ENCODE peak calls at places on chromosomes 1 and 21, in six cellular contexts. D is kidney epithelial cell, P is epithelial cell of esophagus, F is AG04450, T is uterus, S is PC-3. Q is an unnamed sample.

GRCh38 chr1:95497566-95497965 is 263.6 kb downstream of the RWDD3 start:
- DNase-seq in D (no peak), P (no peak), F (no peak), T (no peak), S (no peak), Q (no peak)

GRCh38 chr1:31183927-31184554 is 55.6 kb downstream of the NKAIN1 start:
- DNase-seq in D (no peak), P (peak), F (no peak), T (no peak), S (peak), Q (no peak)

GRCh38 chr1:172678990-172679772 is 20.3 kb downstream of the FASLG start:
- DNase-seq in D (no peak), P (no peak), F (no peak), T (no peak), S (no peak), Q (no peak)

GRCh38 chr1:44076093-44076492 is 42.5 kb upstream of the KLF17 start:
- DNase-seq in D (peak), P (peak), F (no peak), T (no peak), S (no peak), Q (no peak)

GRCh38 chr1:197783510-197783948 is 8.2 kb upstream of the DENND1B start:
- DNase-seq in D (no peak), P (peak), F (no peak), T (no peak), S (peak), Q (peak)

GRCh38 chr1:186187601-186188000 is 187.5 kb downstream of the TPR start:
- DNase-seq in D (peak), P (peak), F (no peak), T (no peak), S (peak), Q (no peak)

GRCh38 chr1:228937851-228938247 is 202.6 kb downstream of the RHOU start:
- DNase-seq in D (no peak), P (no peak), F (no peak), T (peak), S (no peak), Q (no peak)

GRCh38 chr1:7940745-7941436 is at the start of gene TNFRSF9:
- DNase-seq in D (no peak), P (peak), F (no peak), T (no peak), S (peak), Q (no peak)

GRCh38 chr1:151370211-151370911 is 2.1 kb downstream of the SELENBP1 start:
- DNase-seq in D (no peak), P (no peak), F (no peak), T (no peak), S (no peak), Q (no peak)

GRCh38 chr21:14900058-14900457 is 164.7 kb downstream of the NRIP1 start:
- DNase-seq in D (no peak), P (peak), F (no peak), T (no peak), S (peak), Q (no peak)

GRCh38 chr1:108017698-108018097 is 52.7 kb upstream of the VAV3 start:
- DNase-seq in D (no peak), P (peak), F (no peak), T (no peak), S (peak), Q (no peak)

GRCh38 chr1:244397086-244397485 is 54.6 kb downstream of the ADSS2 start:
- DNase-seq in D (no peak), P (no peak), F (no peak), T (no peak), S (no peak), Q (no peak)

GRCh38 chr1:178126790-178127189 is 32.9 kb downstream of the RASAL2 start:
- DNase-seq in D (peak), P (peak), F (peak), T (no peak), S (peak), Q (peak)

GRCh38 chr1:215568287-215568692 is 1.2 kb downstream of the KCTD3 start:
- DNase-seq in D (no peak), P (peak), F (peak), T (peak), S (peak), Q (no peak)

GRCh38 chr1:58190614-58191013 is 355.9 kb downstream of the OMA1 start:
- DNase-seq in D (no peak), P (no peak), F (no peak), T (no peak), S (no peak), Q (no peak)

GRCh38 chr21:15065381-15066230 is 806 bp upstream of the NRIP1 start:
- DNase-seq in D (peak), P (peak), F (peak), T (peak), S (peak), Q (peak)

GRCh38 chr1:88892146-88892877 is 945 bp upstream of the GTF2B start:
- DNase-seq in D (no peak), P (peak), F (no peak), T (no peak), S (peak), Q (no peak)

GRCh38 chr1:226001852-226002666 is 2.9 kb upstream of the SDE2 start:
- DNase-seq in D (no peak), P (no peak), F (no peak), T (peak), S (peak), Q (no peak)

GRCh38 chr1:38173157-38173831 is 126.7 kb upstream of the POU3F1 start:
- DNase-seq in D (no peak), P (peak), F (no peak), T (no peak), S (no peak), Q (no peak)

GRCh38 chr1:114157275-114157660 is 3.6 kb upstream of the SYT6 start:
- DNase-seq in D (no peak), P (no peak), F (no peak), T (no peak), S (no peak), Q (no peak)

GRCh38 chr1:62917805-62918204 is 133.9 kb downstream of the ATG4C start:
- DNase-seq in D (no peak), P (no peak), F (no peak), T (no peak), S (no peak), Q (no peak)

GRCh38 chr1:8097077-8097799 is 71.1 kb upstream of the ERRFI1 start:
- DNase-seq in D (peak), P (peak), F (no peak), T (no peak), S (peak), Q (peak)

GRCh38 chr1:44412591-44412990 is 7.5 kb downstream of the RNF220 start:
- DNase-seq in D (no peak), P (no peak), F (no peak), T (no peak), S (no peak), Q (no peak)

GRCh38 chr1:112501810-112502641 is 6.7 kb upstream of the WNT2B start:
- DNase-seq in D (no peak), P (peak), F (no peak), T (peak), S (peak), Q (no peak)

GRCh38 chr21:23968008-23968407 is 1639.3 kb downstream of the MRPL39 start:
- DNase-seq in D (no peak), P (no peak), F (no peak), T (no peak), S (no peak), Q (no peak)

GRCh38 chr1:225440380-225440957 is 12.6 kb upstream of the LBR start:
- DNase-seq in D (no peak), P (no peak), F (no peak), T (no peak), S (no peak), Q (no peak)

GRCh38 chr1:903721-904270 is 19.9 kb upstream of the SAMD11 start:
- DNase-seq in D (no peak), P (no peak), F (no peak), T (peak), S (no peak), Q (no peak)

GRCh38 chr21:42367379-42368165 is 1.2 kb upstream of the TFF1 start:
- DNase-seq in D (no peak), P (no peak), F (no peak), T (no peak), S (peak), Q (no peak)

GRCh38 chr21:31837613-31838390 is 35.0 kb upstream of the HUNK start:
- DNase-seq in D (no peak), P (no peak), F (no peak), T (no peak), S (no peak), Q (no peak)

GRCh38 chr21:14875704-14876364 is 189.0 kb downstream of the NRIP1 start:
- DNase-seq in D (peak), P (no peak), F (no peak), T (no peak), S (no peak), Q (no peak)

GRCh38 chr21:32423320-32423719 is 10.8 kb downstream of the EVA1C start:
- DNase-seq in D (no peak), P (peak), F (peak), T (no peak), S (peak), Q (peak)

GRCh38 chr1:20339811-20340457 is 49.3 kb downstream of the VWA5B1 start:
- DNase-seq in D (no peak), P (no peak), F (no peak), T (no peak), S (no peak), Q (no peak)

GRCh38 chr1:17799642-17800041 is 44.5 kb downstream of the ACTL8 start:
- DNase-seq in D (no peak), P (no peak), F (no peak), T (no peak), S (no peak), Q (no peak)

GRCh38 chr1:17167783-17168479 is 37.0 kb upstream of the PADI1 start:
- DNase-seq in D (peak), P (peak), F (no peak), T (no peak), S (peak), Q (peak)

GRCh38 chr1:85572574-85572973 is 8.0 kb upstream of the CCN1 start:
- DNase-seq in D (no peak), P (peak), F (no peak), T (no peak), S (no peak), Q (no peak)

GRCh38 chr1:52814465-52814864 is 28.1 kb upstream of the ZYG11A start:
- DNase-seq in D (peak), P (peak), F (no peak), T (no peak), S (peak), Q (no peak)

GRCh38 chr1:91490501-91490900 is 10.2 kb upstream of the CDC7 start:
- DNase-seq in D (no peak), P (no peak), F (no peak), T (no peak), S (no peak), Q (no peak)

GRCh38 chr1:205849619-205850355 is at the start of gene PM20D1:
- DNase-seq in D (peak), P (peak), F (peak), T (peak), S (no peak), Q (no peak)

GRCh38 chr21:39141502-39141901 is 41.7 kb downstream of the PSMG1 start:
- DNase-seq in D (no peak), P (no peak), F (peak), T (no peak), S (no peak), Q (no peak)

GRCh38 chr1:160342953-160343869 is at the start of the genes COPA and NCSTN:
- DNase-seq in D (peak), P (peak), F (peak), T (peak), S (peak), Q (peak)
- TF ChIP-seq CTCF in D (no peak), P (peak), F (peak), T (peak), S (no peak), Q (no peak)

GRCh38 chr1:41360074-41361027 is 883 bp upstream of the FOXO6 start:
- DNase-seq in D (no peak), P (peak), F (no peak), T (peak), S (peak), Q (no peak)
- H3K4me3 ChIP-seq in D (no peak), P (peak), F (peak), T (peak), S (peak), Q (peak)

DNA sequence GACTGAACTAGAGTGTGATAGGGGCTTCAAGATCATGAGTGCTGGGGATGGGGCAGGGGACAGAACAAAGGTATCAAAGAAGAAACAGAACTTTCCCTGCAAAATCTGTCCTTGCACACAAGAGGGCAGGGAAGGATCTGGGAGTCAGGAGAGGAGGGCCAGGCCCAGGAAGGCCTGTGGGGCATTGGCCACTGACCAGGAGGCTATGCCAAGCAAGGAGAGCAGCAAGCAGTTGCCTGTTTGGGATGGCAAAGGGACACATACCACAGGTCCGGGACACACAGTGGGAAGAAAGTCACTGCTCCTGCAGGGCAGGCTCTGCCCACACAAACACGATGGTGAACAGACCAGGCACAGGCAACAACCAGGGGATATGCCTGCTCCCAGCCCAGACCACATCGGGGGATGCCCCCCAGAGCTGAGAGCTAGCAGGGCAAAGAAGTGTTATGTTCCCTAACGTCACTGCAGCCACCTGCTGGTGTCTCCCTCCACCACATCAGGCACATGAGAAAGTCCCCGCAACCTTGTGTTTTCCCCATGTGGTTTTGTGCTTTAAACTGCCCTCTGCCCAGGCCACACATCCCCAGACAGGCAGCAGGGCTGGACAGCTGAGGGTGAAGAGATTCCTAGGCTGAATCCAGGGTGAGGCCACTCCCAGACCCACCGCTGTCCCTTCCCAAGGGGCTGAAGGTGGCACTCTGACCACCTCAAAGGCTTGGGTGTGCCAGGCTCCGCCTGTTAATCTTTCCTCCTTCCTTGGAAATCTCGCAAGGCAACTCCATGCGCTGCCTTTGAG is 53.6 kb downstream of the KIF21B start:
- DNase-seq in D (no peak), P (no peak), F (no peak), T (no peak), S (no peak), Q (no peak)
- TF ChIP-seq CTCF in D (no peak), P (no peak), F (no peak), T (no peak), S (peak), Q (no peak)

GRCh38 chr1:3393987-3394920 is 60.2 kb upstream of the ARHGEF16 start:
- DNase-seq in D (no peak), P (no peak), F (no peak), T (no peak), S (no peak), Q (no peak)
- H3K4me3 ChIP-seq in D (no peak), P (no peak), F (no peak), T (no peak), S (no peak), Q (no peak)

GRCh38 chr1:160954158-160955104 is at the start of gene ITLN2:
- DNase-seq in D (no peak), P (peak), F (no peak), T (no peak), S (peak), Q (no peak)
- TF ChIP-seq CTCF in D (peak), P (peak), F (peak), T (no peak), S (peak), Q (peak)

DNA sequence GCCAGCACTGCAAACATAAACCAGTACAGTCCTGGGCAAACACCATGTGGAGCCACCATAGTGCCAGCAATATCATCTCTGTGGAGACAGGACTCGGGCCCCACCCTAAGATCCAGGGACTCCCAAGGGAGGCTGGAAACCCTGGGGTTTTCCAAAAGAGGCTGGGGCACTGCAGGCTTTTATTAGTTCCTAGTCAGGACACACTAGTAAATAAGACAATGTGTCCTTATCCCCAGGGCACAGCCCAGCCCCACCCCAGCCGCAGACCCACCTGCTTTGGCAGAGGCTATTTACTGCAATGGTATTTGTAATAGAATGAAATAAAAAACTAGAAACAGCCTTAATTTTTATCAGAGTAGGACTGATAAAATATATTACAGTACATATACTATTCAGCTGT is 486 bp upstream of the GJB3 start:
- DNase-seq in D (no peak), P (peak), F (no peak), T (no peak), S (peak), Q (no peak)
- H3K4me3 ChIP-seq in D (no peak), P (peak), F (no peak), T (no peak), S (peak), Q (no peak)

DNA sequence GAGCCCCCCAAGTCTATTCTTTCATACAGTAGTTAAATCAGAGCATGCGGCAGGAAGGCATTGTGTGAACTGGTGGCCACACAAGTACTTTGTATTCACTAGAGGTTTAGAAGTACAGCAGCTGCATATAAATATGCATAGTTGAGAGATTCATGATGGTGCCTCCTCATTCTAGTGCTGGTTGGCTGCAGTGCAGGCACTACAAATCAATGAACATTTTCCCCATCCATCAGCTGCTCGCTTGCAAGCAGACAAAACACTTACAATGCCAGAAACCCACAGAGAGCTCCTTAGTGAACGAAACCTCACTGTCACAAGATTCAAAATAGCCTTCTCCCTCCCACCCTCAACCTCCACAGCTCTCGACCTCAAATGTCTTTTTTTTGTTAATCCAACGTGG is 726.2 kb downstream of the USP25 start:
- DNase-seq in D (no peak), P (no peak), F (no peak), T (no peak), S (no peak), Q (no peak)
- TF ChIP-seq CTCF in D (no peak), P (no peak), F (no peak), T (no peak), S (no peak), Q (no peak)

GRCh38 chr1:161175771-161176453 is 1.4 kb downstream of the B4GALT3 start:
- DNase-seq in D (no peak), P (no peak), F (no peak), T (no peak), S (no peak), Q (no peak)
- H3K4me3 ChIP-seq in D (no peak), P (peak), F (no peak), T (peak), S (peak), Q (peak)

GRCh38 chr1:202173993-202174392 is 13.6 kb upstream of the PTPN7 start:
- DNase-seq in D (no peak), P (no peak), F (no peak), T (no peak), S (no peak), Q (no peak)

GRCh38 chr1:202179828-202180750 is 13.5 kb upstream of the LGR6 start:
- DNase-seq in D (no peak), P (no peak), F (no peak), T (no peak), S (no peak), Q (no peak)

GRCh38 chr1:202181586-202181985 is 12.0 kb upstream of the LGR6 start:
- DNase-seq in D (no peak), P (no peak), F (no peak), T (no peak), S (no peak), Q (no peak)

GRCh38 chr1:202182040-202182877 is 11.3 kb upstream of the LGR6 start:
- DNase-seq in D (no peak), P (no peak), F (no peak), T (no peak), S (no peak), Q (no peak)

DNA sequence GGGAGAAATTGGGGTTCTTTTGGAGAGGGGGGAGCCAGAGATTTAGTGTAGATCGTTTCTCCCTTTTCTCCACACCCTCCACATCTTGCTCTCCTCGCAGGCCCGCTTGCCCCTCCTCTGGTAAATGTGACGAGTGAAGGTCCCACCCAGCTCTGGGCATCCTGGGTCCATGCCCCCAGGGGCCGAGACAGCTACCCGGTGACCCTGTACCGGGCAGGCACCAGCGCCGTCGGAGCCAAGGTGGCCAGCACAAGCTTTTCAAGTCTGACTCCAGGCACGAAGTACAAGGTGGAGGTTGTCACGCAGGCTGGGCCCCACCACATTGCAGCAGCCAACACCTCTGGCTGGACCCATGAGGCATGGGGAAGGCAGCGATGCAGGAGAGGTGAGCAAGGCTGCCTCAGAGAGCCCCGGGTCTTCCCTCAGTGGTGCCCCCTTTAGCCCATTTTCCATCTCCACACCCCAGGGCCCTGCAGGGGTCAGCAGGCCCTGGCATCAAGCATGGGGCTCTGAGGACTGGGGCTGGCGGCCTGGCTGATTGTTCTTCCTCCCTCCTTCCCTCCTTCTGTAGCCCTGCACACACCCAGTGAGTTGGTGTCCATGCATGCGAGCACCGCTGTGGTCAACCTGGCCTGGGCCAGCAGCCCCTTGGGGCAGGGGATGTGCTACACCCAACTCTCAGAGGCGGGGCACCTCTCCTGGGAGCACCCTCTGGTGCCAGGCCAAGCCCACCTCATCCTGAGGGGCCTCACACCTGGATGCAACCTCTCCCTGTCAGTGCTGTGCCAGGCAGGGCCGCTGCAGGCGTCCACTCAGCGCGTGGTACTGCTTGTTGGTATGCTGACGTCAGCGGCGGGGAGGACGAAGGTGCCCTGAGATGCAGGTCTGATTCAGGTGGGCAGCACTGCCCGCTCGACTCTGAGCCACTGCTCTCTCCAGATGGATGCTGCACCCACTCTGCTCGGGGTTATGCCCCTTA is 16.4 kb upstream of the LGR6 start:
- DNase-seq in D (no peak), P (no peak), F (no peak), T (no peak), S (no peak), Q (no peak)
- TF ChIP-seq CTCF in D (no peak), P (no peak), F (no peak), T (no peak), S (no peak), Q (no peak)

GRCh38 chr1:153568367-153569099 is 2.9 kb upstream of the S100A2 start:
- DNase-seq in D (peak), P (peak), F (peak), T (peak), S (peak), Q (no peak)
- H3K4me3 ChIP-seq in D (no peak), P (peak), F (no peak), T (peak), S (peak), Q (peak)